ENCODE peak calls at places on chromosomes 6 and 20, in eight cellular contexts. One of them, this sample, is unnamed.

GRCh38 chr20:2001119-2001518 is 7.3 kb upstream of the PDYN start:
- DNase-seq in retinal pigment epithelial cell: no peak
- DNase-seq in lung: no peak
- DNase-seq in stomach: no peak
- DNase-seq in heart left ventricle: no peak
- DNase-seq in right lobe of liver: no peak
- DNase-seq in left ventricle myocardium inferior: no peak
- DNase-seq in IMR-90: no peak
- DNase-seq in this sample: no peak

GRCh38 chr6:142165227-142165626 is 18.2 kb downstream of the VTA1 start:
- DNase-seq in heart left ventricle: no peak
- DNase-seq in retinal pigment epithelial cell: no peak
- DNase-seq in IMR-90: no peak
- DNase-seq in stomach: no peak
- DNase-seq in right lobe of liver: no peak
- DNase-seq in lung: no peak
- DNase-seq in left ventricle myocardium inferior: no peak
- DNase-seq in this sample: no peak

GRCh38 chr20:38610521-38610920 is 8.9 kb downstream of the ARHGAP40 start:
- DNase-seq in heart left ventricle: no peak
- DNase-seq in IMR-90: peak; percentile 6
- DNase-seq in right lobe of liver: no peak
- DNase-seq in stomach: no peak
- DNase-seq in lung: no peak
- DNase-seq in left ventricle myocardium inferior: no peak
- DNase-seq in retinal pigment epithelial cell: no peak
- DNase-seq in this sample: no peak

GRCh38 chr6:140499607-140500006 is 1125.2 kb upstream of the CITED2 start:
- DNase-seq in left ventricle myocardium inferior: no peak
- DNase-seq in retinal pigment epithelial cell: no peak
- DNase-seq in heart left ventricle: no peak
- DNase-seq in right lobe of liver: no peak
- DNase-seq in stomach: no peak
- DNase-seq in lung: no peak
- DNase-seq in IMR-90: no peak
- DNase-seq in this sample: no peak

GRCh38 chr6:16930432-16930831 is 169.2 kb upstream of the ATXN1 start:
- DNase-seq in stomach: no peak
- DNase-seq in IMR-90: no peak
- DNase-seq in retinal pigment epithelial cell: no peak
- DNase-seq in heart left ventricle: no peak
- DNase-seq in left ventricle myocardium inferior: no peak
- DNase-seq in lung: no peak
- DNase-seq in right lobe of liver: no peak
- DNase-seq in this sample: no peak

GRCh38 chr6:37131104-37131959 is 38.6 kb upstream of the PIM1 start:
- DNase-seq in left ventricle myocardium inferior: peak; percentile 83
- DNase-seq in right lobe of liver: peak; percentile 60
- DNase-seq in lung: peak; percentile 85
- DNase-seq in IMR-90: no peak
- DNase-seq in stomach: peak; percentile 58
- DNase-seq in retinal pigment epithelial cell: peak; percentile 99
- DNase-seq in heart left ventricle: peak; percentile 94
- DNase-seq in this sample: no peak

GRCh38 chr6:25042984-25043725 is 107.4 kb upstream of the RIPOR2 start:
- DNase-seq in lung: no peak
- DNase-seq in IMR-90: no peak
- DNase-seq in heart left ventricle: no peak
- DNase-seq in left ventricle myocardium inferior: no peak
- DNase-seq in retinal pigment epithelial cell: no peak
- DNase-seq in stomach: no peak
- DNase-seq in right lobe of liver: no peak
- DNase-seq in this sample: no peak

GRCh38 chr6:160519603-160520042 is 144.5 kb downstream of the LPA start:
- DNase-seq in left ventricle myocardium inferior: no peak
- DNase-seq in retinal pigment epithelial cell: no peak
- DNase-seq in lung: no peak
- DNase-seq in heart left ventricle: no peak
- DNase-seq in IMR-90: no peak
- DNase-seq in stomach: no peak
- DNase-seq in right lobe of liver: no peak
- DNase-seq in this sample: no peak

GRCh38 chr20:45229264-45230056 is 8.3 kb downstream of the SEMG2 start:
- DNase-seq in heart left ventricle: no peak
- DNase-seq in IMR-90: no peak
- DNase-seq in stomach: peak; percentile 63
- DNase-seq in lung: peak; percentile 72
- DNase-seq in right lobe of liver: no peak
- DNase-seq in retinal pigment epithelial cell: no peak
- DNase-seq in left ventricle myocardium inferior: no peak
- DNase-seq in this sample: no peak

GRCh38 chr6:76881414-76881813 is 581.9 kb downstream of the HTR1B start:
- DNase-seq in retinal pigment epithelial cell: no peak
- DNase-seq in stomach: no peak
- DNase-seq in heart left ventricle: no peak
- DNase-seq in right lobe of liver: no peak
- DNase-seq in IMR-90: peak; percentile 38
- DNase-seq in lung: no peak
- DNase-seq in left ventricle myocardium inferior: no peak
- DNase-seq in this sample: no peak

DNA sequence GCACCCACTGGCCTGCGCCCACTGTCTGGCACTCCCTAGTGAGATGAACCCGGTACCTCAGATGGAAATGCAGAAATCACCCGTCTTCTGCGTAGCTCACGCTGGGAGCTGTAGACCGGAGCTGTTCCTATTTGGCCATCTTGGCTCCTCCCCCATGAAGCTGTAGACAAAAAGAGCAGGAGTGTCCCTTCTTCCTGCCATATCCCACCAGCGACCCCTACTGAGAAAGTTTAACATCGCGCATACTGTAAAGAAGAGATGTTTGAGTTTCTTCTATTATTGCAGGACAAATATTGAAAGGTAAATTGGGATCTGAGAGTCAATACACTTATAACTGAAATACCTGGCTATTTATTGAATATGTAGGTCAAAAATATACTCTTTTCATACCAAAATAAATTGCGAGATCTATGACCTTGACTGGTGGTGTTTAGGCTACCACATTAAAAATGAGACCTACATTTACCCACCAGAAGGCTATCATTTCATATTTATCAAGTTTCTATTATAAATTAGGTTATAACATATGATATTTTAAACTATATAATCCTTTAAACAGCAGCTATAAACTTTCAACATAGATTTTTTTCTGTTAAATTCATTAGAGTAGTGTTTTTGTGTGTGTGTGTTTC is 586.3 kb downstream of the HTR1B start:
- DNase-seq in heart left ventricle: peak; percentile 22
- DNase-seq in right lobe of liver: no peak
- DNase-seq in left ventricle myocardium inferior: no peak
- DNase-seq in retinal pigment epithelial cell: no peak
- DNase-seq in lung: peak; percentile 49
- DNase-seq in stomach: peak; percentile 54
- DNase-seq in IMR-90: peak; percentile 12
- DNase-seq in this sample: no peak
- TF ChIP-seq CTCF in heart left ventricle: no peak
- TF ChIP-seq CTCF in right lobe of liver: peak; percentile 34
- TF ChIP-seq CTCF in left ventricle myocardium inferior: peak; percentile 63
- TF ChIP-seq CTCF in retinal pigment epithelial cell: peak; percentile 52
- TF ChIP-seq CTCF in lung: no peak
- TF ChIP-seq CTCF in stomach: no peak
- TF ChIP-seq CTCF in IMR-90: peak; percentile 9
- TF ChIP-seq CTCF in this sample: no peak

DNA sequence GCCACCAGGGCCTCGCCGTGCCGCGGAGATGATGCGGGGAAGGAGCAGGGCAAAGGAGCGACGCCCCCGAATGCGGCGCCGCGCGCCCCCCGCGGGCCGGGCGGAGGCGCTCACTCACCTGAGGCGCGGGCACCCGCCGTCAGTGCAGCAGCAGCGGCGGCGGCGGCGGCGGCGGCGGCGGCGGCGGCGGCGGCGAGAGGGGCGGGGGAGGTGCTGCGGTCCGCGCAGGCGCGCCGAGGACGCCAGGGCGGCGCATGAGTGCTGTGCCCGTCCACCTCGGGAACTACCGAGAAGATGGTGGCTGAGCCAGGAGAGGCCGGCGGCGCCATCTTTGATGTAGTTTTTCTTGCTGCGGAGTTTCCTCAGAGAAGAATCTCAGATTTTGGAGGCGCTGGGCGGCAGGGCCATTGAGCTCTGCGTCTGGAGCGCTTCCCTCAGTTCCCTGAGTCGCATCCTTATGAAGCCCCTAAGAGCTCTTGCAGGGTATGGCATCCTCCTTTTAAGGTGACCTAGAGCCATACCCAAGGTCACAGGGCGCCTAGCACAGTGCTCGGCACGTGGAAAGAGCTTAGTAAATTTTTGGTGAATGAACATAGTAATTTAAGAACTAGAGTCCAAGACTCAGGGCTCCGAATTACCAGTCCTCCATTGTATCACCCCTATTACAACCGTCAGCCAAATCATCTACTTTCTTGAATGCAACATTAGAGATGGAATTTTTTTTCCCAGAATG is at the start of gene NDRG3:
- DNase-seq in left ventricle myocardium inferior: peak; percentile 95
- DNase-seq in stomach: peak; percentile 96
- DNase-seq in IMR-90: peak; percentile 89
- DNase-seq in lung: peak; percentile 93
- DNase-seq in retinal pigment epithelial cell: peak; percentile 66
- DNase-seq in right lobe of liver: peak; percentile 94
- DNase-seq in heart left ventricle: peak; percentile 96
- DNase-seq in this sample: peak; percentile 89
- TF ChIP-seq CTCF in left ventricle myocardium inferior: peak; percentile 23
- TF ChIP-seq CTCF in stomach: no peak
- TF ChIP-seq CTCF in IMR-90: no peak
- TF ChIP-seq CTCF in lung: no peak
- TF ChIP-seq CTCF in retinal pigment epithelial cell: no peak
- TF ChIP-seq CTCF in right lobe of liver: no peak
- TF ChIP-seq CTCF in heart left ventricle: no peak
- TF ChIP-seq CTCF in this sample: peak; percentile 6

DNA sequence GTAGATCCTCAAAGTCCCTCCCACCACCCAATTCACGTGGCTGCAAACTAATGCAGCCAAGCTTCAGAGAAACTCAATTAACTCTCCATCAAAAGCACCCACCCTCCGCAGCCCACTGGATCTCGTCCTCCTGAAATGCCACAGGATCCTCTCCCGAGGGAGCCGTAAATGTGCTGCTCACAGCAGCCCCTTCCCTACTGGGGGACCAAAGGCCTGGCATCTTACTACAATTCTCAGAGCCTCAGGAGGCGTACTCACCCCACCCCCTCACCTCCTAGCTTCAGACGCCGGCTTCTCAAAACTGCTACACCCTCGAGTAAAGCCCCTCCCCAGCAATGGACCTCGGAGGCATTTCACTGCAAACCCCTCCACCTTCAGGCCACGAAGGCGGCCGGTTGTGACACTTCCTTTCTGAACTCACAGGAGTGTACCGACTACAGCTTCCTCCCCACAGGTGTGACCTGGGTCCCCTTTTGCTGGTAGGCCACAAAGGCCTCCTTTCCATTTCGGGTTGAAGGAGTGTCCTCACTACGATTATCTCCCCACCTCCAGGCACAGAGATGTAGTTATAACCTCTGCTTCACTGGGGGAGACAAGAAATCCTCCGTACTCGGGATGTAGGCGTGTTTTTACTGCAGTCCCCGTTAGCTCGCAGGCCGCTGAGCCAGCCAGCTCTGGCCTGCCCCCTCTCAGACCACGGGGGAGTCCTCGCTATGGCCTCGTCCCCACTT is 722 bp downstream of the CPNE1 start:
- DNase-seq in stomach: peak; percentile 52
- DNase-seq in IMR-90: peak; percentile 6
- DNase-seq in heart left ventricle: peak; percentile 33
- DNase-seq in right lobe of liver: peak; percentile 59
- DNase-seq in left ventricle myocardium inferior: no peak
- DNase-seq in retinal pigment epithelial cell: no peak
- DNase-seq in lung: peak; percentile 36
- DNase-seq in this sample: no peak
- TF ChIP-seq CTCF in stomach: no peak
- TF ChIP-seq CTCF in IMR-90: no peak
- TF ChIP-seq CTCF in heart left ventricle: no peak
- TF ChIP-seq CTCF in right lobe of liver: no peak
- TF ChIP-seq CTCF in left ventricle myocardium inferior: no peak
- TF ChIP-seq CTCF in retinal pigment epithelial cell: no peak
- TF ChIP-seq CTCF in lung: no peak
- TF ChIP-seq CTCF in this sample: no peak

GRCh38 chr6:42993445-42993844 is 9.1 kb downstream of the PPP2R5D start:
- DNase-seq in heart left ventricle: no peak
- DNase-seq in left ventricle myocardium inferior: no peak
- DNase-seq in lung: no peak
- DNase-seq in stomach: no peak
- DNase-seq in retinal pigment epithelial cell: no peak
- DNase-seq in right lobe of liver: no peak
- DNase-seq in IMR-90: no peak
- DNase-seq in this sample: no peak

GRCh38 chr6:43001843-43002242 is 11.9 kb downstream of the MEA1 start:
- DNase-seq in retinal pigment epithelial cell: no peak
- DNase-seq in heart left ventricle: no peak
- DNase-seq in IMR-90: no peak
- DNase-seq in stomach: no peak
- DNase-seq in lung: no peak
- DNase-seq in left ventricle myocardium inferior: no peak
- DNase-seq in right lobe of liver: no peak
- DNase-seq in this sample: no peak

GRCh38 chr6:42996513-42996912 is 12.1 kb downstream of the PPP2R5D start:
- DNase-seq in left ventricle myocardium inferior: no peak
- DNase-seq in heart left ventricle: no peak
- DNase-seq in right lobe of liver: no peak
- DNase-seq in lung: no peak
- DNase-seq in stomach: no peak
- DNase-seq in retinal pigment epithelial cell: no peak
- DNase-seq in IMR-90: no peak
- DNase-seq in this sample: no peak
- TF ChIP-seq CTCF in left ventricle myocardium inferior: no peak
- TF ChIP-seq CTCF in heart left ventricle: no peak
- TF ChIP-seq CTCF in right lobe of liver: peak; percentile 7
- TF ChIP-seq CTCF in lung: no peak
- TF ChIP-seq CTCF in stomach: no peak
- TF ChIP-seq CTCF in retinal pigment epithelial cell: peak; percentile 9
- TF ChIP-seq CTCF in IMR-90: peak; percentile 19
- TF ChIP-seq CTCF in this sample: no peak

DNA sequence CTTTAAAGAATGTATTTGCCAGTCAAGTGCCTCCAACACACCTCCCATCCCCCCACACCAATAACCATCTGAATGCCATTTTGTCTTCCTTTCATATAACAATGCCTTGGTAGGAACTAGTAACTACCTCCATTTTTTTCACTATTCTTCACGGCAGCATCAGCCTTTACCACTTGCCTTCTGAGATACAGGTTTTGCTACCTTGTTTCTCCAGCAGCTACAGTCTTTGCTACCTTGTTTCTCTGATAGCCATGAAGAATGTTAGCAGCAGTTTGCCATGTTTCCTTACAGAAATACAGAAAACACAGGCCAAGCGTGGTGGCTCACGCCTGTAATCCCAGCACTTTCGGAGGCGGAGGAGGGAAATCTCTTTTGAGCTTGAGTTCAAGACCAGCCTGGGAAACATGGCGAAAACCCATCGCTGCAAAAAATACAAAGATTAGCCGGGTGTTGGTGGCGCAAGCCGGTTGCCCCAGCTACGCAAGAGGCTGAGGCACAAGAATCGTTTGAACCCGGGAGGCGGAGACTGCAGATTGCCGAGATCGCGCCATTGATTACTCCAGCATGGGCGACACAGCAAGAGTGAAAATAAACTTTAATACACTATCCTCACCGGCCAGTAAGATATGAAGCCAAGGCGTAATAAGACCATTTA is 100.9 kb downstream of the HFE start:
- DNase-seq in retinal pigment epithelial cell: no peak
- DNase-seq in lung: no peak
- DNase-seq in right lobe of liver: peak; percentile 72
- DNase-seq in stomach: no peak
- DNase-seq in left ventricle myocardium inferior: no peak
- DNase-seq in IMR-90: peak; percentile 43
- DNase-seq in heart left ventricle: no peak
- DNase-seq in this sample: no peak
- TF ChIP-seq CTCF in retinal pigment epithelial cell: no peak
- TF ChIP-seq CTCF in lung: no peak
- TF ChIP-seq CTCF in right lobe of liver: no peak
- TF ChIP-seq CTCF in stomach: no peak
- TF ChIP-seq CTCF in left ventricle myocardium inferior: no peak
- TF ChIP-seq CTCF in IMR-90: no peak
- TF ChIP-seq CTCF in heart left ventricle: no peak
- TF ChIP-seq CTCF in this sample: no peak

This sample was measured in D721Med.